ENCODE peak calls at places on chromosomes 6 and 20, in six cellular contexts. F is NCI-H524, S is fibroblast of mammary gland, X is left ventricle myocardium superior, A is iris pigment epithelial cell, Z is NCI-H748 treated with DMSO at 0.1 percent for 48 hours. Y is an unnamed sample.

GRCh38 chr20:6388666-6389197 is 265.9 kb upstream of the FERMT1 start:
- DNase-seq in X (no peak), Z (peak), F (no peak), A (no peak), S (no peak), Y (no peak)

GRCh38 chr20:40991181-40991889 is 37.3 kb upstream of the TOP1 start:
- DNase-seq in Z (no peak), F (no peak), X (no peak), S (no peak), A (peak), Y (no peak)

GRCh38 chr6:150334790-150335783 is 33.7 kb upstream of the IYD start:
- DNase-seq in F (peak), A (peak), S (peak), Z (peak), X (no peak), Y (peak)

GRCh38 chr20:61640171-61640570 is 388.1 kb downstream of the CDH4 start:
- DNase-seq in F (no peak), A (peak), X (no peak), Z (no peak), S (peak), Y (no peak)

GRCh38 chr20:21498646-21499045 is 15.2 kb downstream of the NKX2-2 start:
- DNase-seq in S (no peak), A (no peak), Z (no peak), F (no peak), X (no peak), Y (no peak)

GRCh38 chr6:30679765-30680535 is 6.5 kb downstream of the PPP1R18 start:
- DNase-seq in X (no peak), A (no peak), Z (no peak), F (peak), S (no peak), Y (no peak)

GRCh38 chr6:40251609-40252008 is 317.3 kb upstream of the MOCS1 start:
- DNase-seq in S (no peak), A (no peak), Z (peak), X (no peak), F (peak), Y (no peak)

GRCh38 chr6:167140589-167141474 is 16.9 kb downstream of the GPR31 start:
- DNase-seq in S (no peak), A (peak), F (no peak), X (no peak), Z (no peak), Y (no peak)

GRCh38 chr6:5361371-5361770 is 100.1 kb downstream of the FARS2 start:
- DNase-seq in S (peak), X (no peak), A (peak), F (no peak), Z (no peak), Y (no peak)

GRCh38 chr6:32203435-32204267 is 11.2 kb upstream of the GPSM3 start:
- DNase-seq in A (no peak), S (no peak), Z (no peak), F (no peak), X (no peak), Y (no peak)

GRCh38 chr20:17498641-17499040 is 32.5 kb downstream of the BFSP1 start:
- DNase-seq in F (no peak), X (no peak), A (no peak), Z (no peak), S (no peak), Y (no peak)

GRCh38 chr6:41122373-41122772 is 31.8 kb downstream of the TREML1 start:
- DNase-seq in F (no peak), A (peak), X (no peak), Z (no peak), S (peak), Y (no peak)

GRCh38 chr6:2876210-2877056 is 26.7 kb downstream of the SERPINB9 start:
- DNase-seq in F (no peak), Z (no peak), X (peak), A (peak), S (peak), Y (peak)

GRCh38 chr6:45697605-45698004 is 318.1 kb downstream of the CLIC5 start:
- DNase-seq in A (peak), X (no peak), S (peak), Z (no peak), F (no peak), Y (peak)

GRCh38 chr6:162998777-162999176 is 271.0 kb downstream of the PACRG start:
- DNase-seq in S (no peak), Z (no peak), X (no peak), F (no peak), A (no peak), Y (no peak)

GRCh38 chr20:6086868-6087267 is 33.0 kb upstream of the LRRN4 start:
- DNase-seq in X (no peak), Z (no peak), F (no peak), A (no peak), S (no peak), Y (no peak)

GRCh38 chr20:59547596-59547995 is 56.7 kb upstream of the PHACTR3 start:
- DNase-seq in Z (no peak), A (no peak), S (no peak), X (no peak), F (no peak), Y (no peak)

GRCh38 chr6:109478848-109479624 is 4.0 kb downstream of the ZBTB24 start:
- DNase-seq in X (no peak), A (no peak), Z (no peak), F (no peak), S (no peak), Y (no peak)

GRCh38 chr6:155247618-155248017 is 16.2 kb upstream of the CLDN20 start:
- DNase-seq in S (peak), F (no peak), X (no peak), A (peak), Z (no peak), Y (peak)

GRCh38 chr6:91716361-91716760 is 1129.5 kb upstream of the MAP3K7 start:
- DNase-seq in Z (no peak), F (no peak), X (no peak), S (no peak), A (peak), Y (no peak)

GRCh38 chr20:51622004-51622874 is 79.7 kb upstream of the NFATC2 start:
- DNase-seq in X (no peak), A (no peak), S (no peak), Z (no peak), F (no peak), Y (no peak)

GRCh38 chr6:444653-445275 is 53.2 kb downstream of the IRF4 start:
- DNase-seq in A (no peak), X (no peak), Z (no peak), F (no peak), S (no peak), Y (no peak)

GRCh38 chr6:133441491-133441890 is 200.3 kb downstream of the EYA4 start:
- DNase-seq in A (no peak), X (no peak), S (no peak), Z (no peak), F (no peak), Y (no peak)

GRCh38 chr6:60668428-60668827 is 1617.6 kb downstream of the KHDRBS2 start:
- DNase-seq in X (no peak), F (no peak), S (no peak), Z (no peak), A (no peak), Y (no peak)

GRCh38 chr6:35445691-35446090 is 6.4 kb upstream of the FANCE start:
- DNase-seq in F (no peak), X (no peak), S (no peak), Z (no peak), A (peak), Y (no peak)

Y was measured in PC-9.